ENCODE peak calls at places on chromosomes 4 and X, in seven cellular contexts. S is thoracic aorta, B is mammary epithelial cell, J is fibroblast of lung, C is heart left ventricle, T is astrocyte of the spinal cord, O is tibial artery. V is an unnamed sample.

GRCh38 chr4:98166731-98167041 is 23.4 kb upstream of the STPG2 start:
- DNase-seq in S (no peak), B (no peak), J (no peak), C (no peak), T (no peak), O (no peak), V (no peak)

GRCh38 chr4:127400736-127401346 is 231.9 kb upstream of the INTU start:
- DNase-seq in S (no peak), B (peak), J (peak), C (peak), T (peak), O (peak), V (peak)

GRCh38 chr4:170193496-170193895 is 103.7 kb upstream of the AADAT start:
- DNase-seq in S (no peak), B (peak), J (no peak), C (no peak), T (no peak), O (no peak), V (no peak)

GRCh38 chr4:152244659-152245058 is 291.2 kb downstream of the FBXW7 start:
- DNase-seq in S (no peak), B (no peak), J (no peak), C (no peak), T (no peak), O (no peak), V (no peak)

GRCh38 chr4:15577508-15577907 is 77.6 kb downstream of the FBXL5 start:
- DNase-seq in S (no peak), B (peak), J (peak), C (no peak), T (peak), O (no peak), V (no peak)

GRCh38 chr4:1992468-1993168 is 16.2 kb downstream of the NELFA start:
- DNase-seq in S (no peak), B (no peak), J (peak), C (no peak), T (no peak), O (no peak), V (peak)

GRCh38 chrX:12360389-12360788 is 222.1 kb downstream of the FRMPD4 start:
- DNase-seq in S (no peak), B (peak), J (peak), C (no peak), T (peak), O (no peak), V (no peak)

GRCh38 chr4:21769404-21770147 is 179.0 kb downstream of the KCNIP4 start:
- DNase-seq in S (no peak), B (peak), J (peak), C (no peak), T (peak), O (no peak), V (no peak)

GRCh38 chrX:70445197-70445656 is 592 bp downstream of the DLG3 start:
- DNase-seq in S (no peak), B (no peak), J (no peak), C (no peak), T (no peak), O (no peak), V (no peak)

GRCh38 chr4:85200106-85200505 is 233.6 kb upstream of the WDFY3 start:
- DNase-seq in S (no peak), B (peak), J (peak), C (no peak), T (no peak), O (no peak), V (no peak)

GRCh38 chrX:155070663-155070974 is 317 bp downstream of the CMC4 start:
- DNase-seq in S (no peak), B (no peak), J (no peak), C (peak), T (no peak), O (no peak), V (no peak)

GRCh38 chr4:156193116-156193515 is 239.4 kb upstream of the CTSO start:
- DNase-seq in S (no peak), B (no peak), J (peak), C (no peak), T (peak), O (no peak), V (no peak)

GRCh38 chr4:102657206-102657605 is 103.6 kb downstream of the MANBA start:
- DNase-seq in S (no peak), B (no peak), J (no peak), C (no peak), T (no peak), O (no peak), V (no peak)

GRCh38 chr4:138113819-138114415 is 128.2 kb downstream of the SLC7A11 start:
- DNase-seq in S (no peak), B (peak), J (peak), C (no peak), T (peak), O (no peak), V (no peak)

GRCh38 chrX:39073131-39073530 is 271.9 kb downstream of the MID1IP1 start:
- DNase-seq in S (no peak), B (peak), J (no peak), C (no peak), T (no peak), O (no peak), V (no peak)

GRCh38 chrX:125713633-125714032 is 394.0 kb downstream of the TEX13C start:
- DNase-seq in S (no peak), B (no peak), J (no peak), C (no peak), T (no peak), O (no peak), V (no peak)

GRCh38 chr4:7034262-7035081 is 8.7 kb upstream of the TADA2B start:
- DNase-seq in S (no peak), B (peak), J (peak), C (no peak), T (peak), O (no peak), V (no peak)

GRCh38 chr4:1196421-1197183 is 24.2 kb upstream of the SPON2 start:
- DNase-seq in S (no peak), B (no peak), J (no peak), C (no peak), T (no peak), O (no peak), V (no peak)

GRCh38 chr4:133096972-133097371 is 52.1 kb upstream of the PCDH10 start:
- DNase-seq in S (no peak), B (no peak), J (peak), C (no peak), T (no peak), O (no peak), V (no peak)

GRCh38 chr4:86484241-86484640 is 109.9 kb upstream of the PTPN13 start:
- DNase-seq in S (no peak), B (no peak), J (peak), C (no peak), T (peak), O (no peak), V (no peak)

GRCh38 chr4:35342833-35343232 is 901.5 kb downstream of the ARAP2 start:
- DNase-seq in S (no peak), B (no peak), J (no peak), C (no peak), T (no peak), O (no peak), V (no peak)

GRCh38 chr4:74543983-74544382 is 99.0 kb downstream of the AREG start:
- DNase-seq in S (no peak), B (no peak), J (peak), C (no peak), T (peak), O (no peak), V (no peak)

GRCh38 chr4:123250843-123251242 is 145.8 kb upstream of the SPRY1 start:
- DNase-seq in S (no peak), B (peak), J (peak), C (peak), T (peak), O (no peak), V (peak)

GRCh38 chr4:17092990-17093880 is 194.8 kb upstream of the LDB2 start:
- DNase-seq in S (no peak), B (no peak), J (no peak), C (no peak), T (no peak), O (no peak), V (no peak)

GRCh38 chrX:56397636-56398035 is 165.5 kb downstream of the KLF8 start:
- DNase-seq in S (no peak), B (no peak), J (no peak), C (no peak), T (no peak), O (no peak), V (no peak)

GRCh38 chr4:86579941-86580340 is 14.2 kb upstream of the PTPN13 start:
- DNase-seq in S (no peak), B (no peak), J (no peak), C (no peak), T (no peak), O (no peak), V (no peak)

GRCh38 chr4:152935138-152935537 is 985 bp upstream of the FHDC1 start:
- DNase-seq in S (no peak), B (no peak), J (no peak), C (no peak), T (no peak), O (no peak), V (no peak)

GRCh38 chrX:117570160-117570559 is 546.5 kb downstream of the KLHL13 start:
- DNase-seq in S (no peak), B (no peak), J (no peak), C (no peak), T (no peak), O (no peak), V (no peak)

GRCh38 chr4:41218703-41219102 is 4.4 kb upstream of the APBB2 start:
- DNase-seq in S (no peak), B (no peak), J (no peak), C (no peak), T (no peak), O (no peak), V (no peak)

GRCh38 chrX:52979568-52979967 is 21.2 kb upstream of the FAM156A start:
- DNase-seq in S (no peak), B (no peak), J (no peak), C (no peak), T (no peak), O (peak), V (peak)

GRCh38 chr4:1757836-1758235 is 35.3 kb upstream of the FGFR3 start:
- DNase-seq in S (no peak), B (no peak), J (no peak), C (no peak), T (no peak), O (no peak), V (no peak)

GRCh38 chr4:1244081-1244977 is 4.6 kb downstream of the CTBP1 start:
- DNase-seq in S (no peak), B (no peak), J (no peak), C (no peak), T (no peak), O (peak), V (no peak)

GRCh38 chr4:7853271-7853670 is 86.4 kb downstream of the AFAP1 start:
- DNase-seq in S (no peak), B (no peak), J (no peak), C (no peak), T (no peak), O (no peak), V (no peak)

GRCh38 chrX:13489451-13489850 is 80.0 kb upstream of the EGFL6 start:
- DNase-seq in S (peak), B (peak), J (peak), C (peak), T (peak), O (peak), V (peak)

GRCh38 chrX:17525762-17526555 is 151.0 kb downstream of the NHS start:
- DNase-seq in S (no peak), B (no peak), J (peak), C (no peak), T (no peak), O (no peak), V (no peak)

GRCh38 chr4:100504086-100504874 is 13.5 kb downstream of the EMCN start:
- DNase-seq in S (no peak), B (no peak), J (peak), C (peak), T (peak), O (no peak), V (no peak)

GRCh38 chrX:47649302-47649701 is 1.1 kb downstream of the ELK1 start:
- DNase-seq in S (no peak), B (no peak), J (no peak), C (no peak), T (no peak), O (no peak), V (no peak)
- H3K4me3 ChIP-seq in S (peak), B (peak), J (peak), C (no peak), T (peak), O (peak), V (peak)

GRCh38 chr4:33649015-33649414 is 2595.3 kb downstream of the ARAP2 start:
- DNase-seq in S (no peak), B (peak), J (peak), C (no peak), T (peak), O (no peak), V (no peak)

GRCh38 chr4:33650036-33650435 is 2594.3 kb downstream of the ARAP2 start:
- DNase-seq in S (no peak), B (no peak), J (no peak), C (no peak), T (no peak), O (no peak), V (no peak)
- H3K4me3 ChIP-seq in S (no peak), B (no peak), J (no peak), C (no peak), T (no peak), O (no peak), V (no peak)

GRCh38 chr4:111214371-111214770 is 591.5 kb upstream of the PITX2 start:
- DNase-seq in S (no peak), B (no peak), J (no peak), C (no peak), T (no peak), O (no peak), V (no peak)
- H3K4me3 ChIP-seq in S (no peak), B (no peak), J (no peak), C (no peak), T (no peak), O (no peak), V (no peak)

GRCh38 chr4:139521764-139522373 is 34.1 kb downstream of the SETD7 start:
- DNase-seq in S (no peak), B (no peak), J (no peak), C (no peak), T (no peak), O (no peak), V (no peak)
- H3K4me3 ChIP-seq in S (no peak), B (no peak), J (no peak), C (no peak), T (no peak), O (no peak), V (no peak)

GRCh38 chr4:173501592-173502150 is 28.4 kb downstream of the HAND2 start:
- DNase-seq in S (no peak), B (no peak), J (no peak), C (no peak), T (no peak), O (no peak), V (no peak)
- H3K4me3 ChIP-seq in S (no peak), B (no peak), J (no peak), C (no peak), T (no peak), O (no peak), V (peak)

V was measured in testis.